ENCODE peak calls at places on chromosome 15, in five cellular contexts. One of them, this sample, is unnamed.

GRCh38 chr15:94600496-94600895 is 369.1 kb downstream of the MCTP2 start:
- DNase-seq in HCT116: no peak
- DNase-seq in GM12878: no peak
- DNase-seq in HepG2: no peak
- DNase-seq in K562: no peak
- DNase-seq in this sample: no peak

GRCh38 chr15:89423981-89424380 is 72.4 kb downstream of the RHCG start:
- DNase-seq in HCT116: no peak
- DNase-seq in GM12878: no peak
- DNase-seq in HepG2: no peak
- DNase-seq in K562: no peak
- DNase-seq in this sample: no peak

GRCh38 chr15:50265620-50266019 is at the start of gene HDC:
- DNase-seq in HCT116: no peak
- DNase-seq in GM12878: no peak
- DNase-seq in HepG2: no peak
- DNase-seq in K562: no peak
- DNase-seq in this sample: no peak

GRCh38 chr15:69663441-69663840 is 210.8 kb downstream of the RPLP1 start:
- DNase-seq in HCT116: no peak
- DNase-seq in GM12878: no peak
- DNase-seq in HepG2: no peak
- DNase-seq in K562: no peak
- DNase-seq in this sample: no peak

GRCh38 chr15:84961114-84961452 is 20.6 kb upstream of the PDE8A start:
- DNase-seq in HCT116: no peak
- DNase-seq in GM12878: no peak
- DNase-seq in HepG2: no peak
- DNase-seq in K562: peak; percentile 55
- DNase-seq in this sample: no peak

GRCh38 chr15:74829991-74830390 is 3.6 kb downstream of the CPLX3 start:
- DNase-seq in HCT116: no peak
- DNase-seq in GM12878: no peak
- DNase-seq in HepG2: no peak
- DNase-seq in K562: no peak
- DNase-seq in this sample: no peak

GRCh38 chr15:51907136-51907862 is 64.3 kb downstream of the LEO1 start:
- DNase-seq in HCT116: peak; percentile 96
- DNase-seq in GM12878: no peak
- DNase-seq in HepG2: peak; percentile 94
- DNase-seq in K562: peak; percentile 19
- DNase-seq in this sample: no peak

GRCh38 chr15:52144656-52145055 is 32.1 kb upstream of the BCL2L10 start:
- DNase-seq in HCT116: no peak
- DNase-seq in GM12878: no peak
- DNase-seq in HepG2: no peak
- DNase-seq in K562: no peak
- DNase-seq in this sample: no peak

GRCh38 chr15:72063186-72063585 is 54.8 kb downstream of the MYO9A start:
- DNase-seq in HCT116: no peak
- DNase-seq in GM12878: no peak
- DNase-seq in HepG2: no peak
- DNase-seq in K562: no peak
- DNase-seq in this sample: no peak
- TF ChIP-seq CEBPB in HCT116: no peak
- TF ChIP-seq CEBPB in GM12878: no peak
- TF ChIP-seq CEBPB in HepG2: no peak
- TF ChIP-seq CEBPB in K562: no peak
- TF ChIP-seq CEBPB in this sample: no peak

DNA sequence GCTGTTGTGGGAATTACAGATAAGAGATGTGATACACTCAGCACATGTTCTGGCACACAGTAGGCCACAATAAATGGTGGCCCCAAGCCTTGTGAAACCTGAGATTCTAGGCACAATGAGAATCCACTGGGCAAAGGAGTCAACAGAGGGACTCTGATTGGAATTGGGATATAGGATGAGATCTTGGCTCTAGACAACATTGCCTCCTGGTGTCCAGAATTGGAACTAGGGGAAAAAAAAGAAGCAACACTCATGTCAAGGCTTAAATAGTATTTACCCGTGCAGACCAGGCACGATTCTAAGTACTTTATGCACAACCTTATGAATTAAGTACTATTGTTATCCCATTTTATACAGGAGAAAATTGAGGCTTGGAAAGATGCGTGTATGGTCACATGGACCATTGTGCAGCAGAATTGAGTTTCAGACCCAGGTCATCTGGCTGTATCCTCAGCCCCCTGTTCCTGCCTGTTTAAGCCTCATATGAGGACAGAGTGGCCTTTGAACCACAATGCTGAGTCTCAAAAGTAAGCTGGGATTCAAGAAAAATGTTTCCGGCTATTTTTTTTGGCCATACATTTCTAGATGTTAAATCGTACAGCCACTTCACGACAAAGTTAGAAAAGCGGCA is 124.8 kb downstream of the SV2B start:
- DNase-seq in HCT116: peak; percentile 47
- DNase-seq in GM12878: peak; percentile 5
- DNase-seq in HepG2: peak; percentile 25
- DNase-seq in K562: peak; percentile 48
- DNase-seq in this sample: no peak
- TF ChIP-seq JUND in HCT116: no peak
- TF ChIP-seq JUND in GM12878: no peak
- TF ChIP-seq JUND in HepG2: no peak
- TF ChIP-seq JUND in K562: no peak
- TF ChIP-seq JUND in this sample: no peak

GRCh38 chr15:29448320-29448719 is 178.7 kb upstream of the NSMCE3 start:
- DNase-seq in HCT116: no peak
- DNase-seq in GM12878: no peak
- DNase-seq in HepG2: no peak
- DNase-seq in K562: no peak
- DNase-seq in this sample: no peak

GRCh38 chr15:29454506-29454905 is 184.9 kb upstream of the NSMCE3 start:
- DNase-seq in HCT116: no peak
- DNase-seq in GM12878: no peak
- DNase-seq in HepG2: no peak
- DNase-seq in K562: no peak
- DNase-seq in this sample: no peak

GRCh38 chr15:29452881-29453731 is 183.5 kb upstream of the NSMCE3 start:
- DNase-seq in HCT116: peak; percentile 29
- DNase-seq in GM12878: no peak
- DNase-seq in HepG2: no peak
- DNase-seq in K562: no peak
- DNase-seq in this sample: no peak

GRCh38 chr15:29449136-29449535 is 179.5 kb upstream of the NSMCE3 start:
- DNase-seq in HCT116: no peak
- DNase-seq in GM12878: no peak
- DNase-seq in HepG2: no peak
- DNase-seq in K562: no peak
- DNase-seq in this sample: peak; percentile 67

DNA sequence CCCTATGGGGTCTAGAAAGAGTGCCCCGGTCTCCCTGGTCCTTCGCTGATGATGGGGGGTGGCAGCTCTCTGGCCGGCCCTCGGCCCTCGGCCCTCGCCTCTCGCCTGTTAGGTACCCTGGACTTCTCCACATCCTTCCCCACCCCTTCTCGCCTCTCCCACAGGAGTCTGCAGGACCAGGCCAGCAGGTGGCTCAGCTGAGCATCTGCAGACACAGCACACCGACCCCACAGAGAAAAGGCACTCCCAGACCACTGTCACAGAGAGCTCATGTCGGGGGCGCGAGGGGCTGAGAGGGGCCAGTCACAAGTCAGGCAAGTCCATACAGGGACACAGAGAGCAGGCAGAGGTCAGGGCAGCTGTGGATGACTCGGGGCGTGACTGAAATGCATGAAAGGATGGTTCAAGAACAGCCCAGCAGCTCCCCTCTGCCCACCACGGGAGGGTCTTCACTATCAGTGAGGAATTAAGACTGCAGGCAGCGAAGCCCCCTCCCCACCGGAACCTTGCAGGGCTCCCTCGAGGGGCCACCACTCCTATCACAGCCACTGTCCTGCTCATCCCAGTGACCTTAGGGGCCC is 181.7 kb upstream of the NSMCE3 start:
- DNase-seq in HCT116: peak; percentile 7
- DNase-seq in GM12878: no peak
- DNase-seq in HepG2: peak; percentile 11
- DNase-seq in K562: no peak
- DNase-seq in this sample: peak; percentile 69
- TF ChIP-seq CEBPB in HCT116: no peak
- TF ChIP-seq CEBPB in GM12878: no peak
- TF ChIP-seq CEBPB in HepG2: no peak
- TF ChIP-seq CEBPB in K562: no peak
- TF ChIP-seq CEBPB in this sample: no peak

GRCh38 chr15:83323296-83323711 is 38.8 kb upstream of the BNC1 start:
- DNase-seq in HCT116: no peak
- DNase-seq in GM12878: no peak
- DNase-seq in HepG2: no peak
- DNase-seq in K562: no peak
- DNase-seq in this sample: no peak
- TF ChIP-seq JUND in HCT116: no peak
- TF ChIP-seq JUND in GM12878: no peak
- TF ChIP-seq JUND in HepG2: no peak
- TF ChIP-seq JUND in K562: no peak
- TF ChIP-seq JUND in this sample: no peak

GRCh38 chr15:77654975-77655374 is 22.3 kb upstream of the LINGO1 start:
- DNase-seq in HCT116: peak; percentile 22
- DNase-seq in GM12878: no peak
- DNase-seq in HepG2: peak; percentile 45
- DNase-seq in K562: peak; percentile 73
- DNase-seq in this sample: peak; percentile 71
- TF ChIP-seq CEBPB in HCT116: no peak
- TF ChIP-seq CEBPB in GM12878: no peak
- TF ChIP-seq CEBPB in HepG2: no peak
- TF ChIP-seq CEBPB in K562: no peak
- TF ChIP-seq CEBPB in this sample: no peak

DNA sequence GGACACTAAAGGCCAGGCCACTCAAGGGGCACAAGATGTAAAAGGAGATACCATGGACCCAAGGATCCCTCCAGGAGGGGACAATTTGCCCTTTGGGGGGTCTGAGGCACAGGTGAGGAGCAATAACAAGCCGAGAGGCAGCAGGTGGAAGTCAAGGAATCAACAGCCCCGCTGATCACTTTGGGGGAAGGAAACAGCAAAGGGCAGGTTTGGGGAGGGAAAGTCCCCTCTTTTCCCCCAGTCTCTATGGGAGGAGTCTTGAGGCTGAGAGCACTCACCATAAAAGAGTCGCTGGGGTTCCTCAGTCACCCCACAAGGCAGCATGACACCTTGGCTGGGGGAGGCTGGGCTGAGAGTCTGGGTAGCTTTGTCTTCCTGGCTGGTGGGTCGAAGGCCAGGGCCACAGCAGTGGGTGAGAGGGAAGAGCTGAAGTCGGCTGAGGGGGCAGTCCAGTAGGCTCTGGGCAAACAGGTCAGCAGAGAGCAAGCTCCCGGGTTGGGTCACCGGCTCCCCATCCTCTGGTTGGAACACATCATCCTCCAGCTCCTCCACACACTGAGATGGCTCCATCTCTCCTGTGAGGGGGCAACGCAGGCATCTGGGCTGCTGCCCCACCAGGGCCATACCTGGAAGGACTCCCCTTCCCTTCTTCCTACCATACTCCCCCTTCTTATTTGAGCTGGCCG is 3.0 kb downstream of the BMF start:
- DNase-seq in HCT116: no peak
- DNase-seq in GM12878: no peak
- DNase-seq in HepG2: no peak
- DNase-seq in K562: no peak
- DNase-seq in this sample: no peak
- TF ChIP-seq JUND in HCT116: no peak
- TF ChIP-seq JUND in GM12878: no peak
- TF ChIP-seq JUND in HepG2: no peak
- TF ChIP-seq JUND in K562: no peak
- TF ChIP-seq JUND in this sample: no peak

GRCh38 chr15:95605098-95605497 is 725.4 kb upstream of the NR2F2 start:
- DNase-seq in HCT116: no peak
- DNase-seq in GM12878: no peak
- DNase-seq in HepG2: no peak
- DNase-seq in K562: no peak
- DNase-seq in this sample: no peak
- TF ChIP-seq CEBPB in HCT116: no peak
- TF ChIP-seq CEBPB in GM12878: no peak
- TF ChIP-seq CEBPB in HepG2: no peak
- TF ChIP-seq CEBPB in K562: no peak
- TF ChIP-seq CEBPB in this sample: no peak

GRCh38 chr15:100078511-100079220 is 263.1 kb downstream of the ADAMTS17 start:
- DNase-seq in HCT116: no peak
- DNase-seq in GM12878: no peak
- DNase-seq in HepG2: no peak
- DNase-seq in K562: no peak
- DNase-seq in this sample: no peak
- TF ChIP-seq JUND in HCT116: no peak
- TF ChIP-seq JUND in GM12878: no peak
- TF ChIP-seq JUND in HepG2: no peak
- TF ChIP-seq JUND in K562: no peak
- TF ChIP-seq JUND in this sample: no peak

DNA sequence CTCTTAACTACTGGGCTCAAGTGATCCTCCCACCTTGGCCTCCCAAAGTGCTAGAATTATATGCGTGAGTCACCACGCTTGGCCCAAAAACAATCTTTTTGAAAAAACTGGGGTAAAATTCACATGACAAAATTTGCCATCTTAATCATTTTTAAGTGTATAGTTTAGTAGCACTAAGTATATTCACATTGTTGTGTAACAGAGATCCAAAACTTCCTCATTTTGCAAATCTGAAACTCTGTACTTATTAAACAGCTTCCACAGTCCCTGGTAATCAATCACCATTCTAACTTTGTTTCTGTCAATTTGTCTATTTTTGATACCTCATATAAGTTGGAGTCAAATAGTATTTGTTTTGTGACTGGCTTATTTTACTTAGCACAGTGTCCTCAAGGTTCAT is 5.2 kb downstream of the SNX1 start:
- DNase-seq in HCT116: no peak
- DNase-seq in GM12878: no peak
- DNase-seq in HepG2: no peak
- DNase-seq in K562: no peak
- DNase-seq in this sample: no peak
- TF ChIP-seq CEBPB in HCT116: no peak
- TF ChIP-seq CEBPB in GM12878: no peak
- TF ChIP-seq CEBPB in HepG2: no peak
- TF ChIP-seq CEBPB in K562: no peak
- TF ChIP-seq CEBPB in this sample: no peak

This sample was measured in H1.